ENCODE peak calls at places on chromosomes 1 and 21, in five cellular contexts. D is GM23338, Y is K562, O is GM12878, J is HepG2. L is an unnamed sample.

GRCh38 chr1:106986603-106987002 is 69.9 kb upstream of the PRMT6 start:
- DNase-seq in J (no peak), D (peak), O (no peak), Y (no peak), L (no peak)

GRCh38 chr1:232225336-232226131 is 404.4 kb downstream of the SIPA1L2 start:
- DNase-seq in O (no peak), D (peak), Y (no peak), J (no peak), L (no peak)

GRCh38 chr1:46595127-46595526 is 8.9 kb downstream of the MKNK1 start:
- DNase-seq in D (no peak), Y (peak), O (no peak), J (no peak), L (no peak)

GRCh38 chr1:203200059-203200553 is 13.6 kb upstream of the CHI3L1 start:
- DNase-seq in D (no peak), Y (no peak), O (no peak), J (peak), L (no peak)

GRCh38 chr21:45874716-45875415 is 106.7 kb upstream of the COL6A1 start:
- DNase-seq in D (no peak), Y (no peak), J (peak), O (no peak), L (no peak)

GRCh38 chr1:209076688-209077087 is 506.8 kb upstream of the CAMK1G start:
- DNase-seq in Y (no peak), O (no peak), J (no peak), D (peak), L (peak)

GRCh38 chr1:8822383-8823294 is 5.2 kb upstream of the RERE start:
- DNase-seq in D (no peak), O (no peak), J (peak), Y (peak), L (peak)

GRCh38 chr1:78840447-78841251 is 165.9 kb downstream of the ADGRL4 start:
- DNase-seq in D (peak), J (no peak), O (no peak), Y (peak), L (no peak)

GRCh38 chr1:25664800-25665199 is 48.2 kb downstream of the MAN1C1 start:
- DNase-seq in O (no peak), J (no peak), D (no peak), Y (no peak), L (no peak)

GRCh38 chr1:177701654-177702353 is 268.1 kb downstream of the SEC16B start:
- DNase-seq in D (no peak), J (no peak), Y (no peak), O (no peak), L (no peak)

GRCh38 chr1:210821615-210822014 is 312.3 kb downstream of the KCNH1 start:
- DNase-seq in J (no peak), Y (no peak), D (no peak), O (no peak), L (no peak)

GRCh38 chr21:35178812-35179211 is 129.7 kb upstream of the RUNX1 start:
- DNase-seq in Y (no peak), O (no peak), D (no peak), J (no peak), L (no peak)

GRCh38 chr1:178541829-178542553 is 29.1 kb downstream of the TEX35 start:
- DNase-seq in D (peak), O (no peak), Y (peak), J (peak), L (no peak)

GRCh38 chr21:28068455-28069358 is 924.0 kb downstream of the LTN1 start:
- DNase-seq in D (no peak), O (no peak), Y (no peak), J (no peak), L (no peak)

GRCh38 chr1:3429320-3429719 is 25.1 kb upstream of the ARHGEF16 start:
- DNase-seq in D (no peak), Y (no peak), O (no peak), J (no peak), L (no peak)

GRCh38 chr1:11311816-11312755 is 39.1 kb downstream of the UBIAD1 start:
- DNase-seq in J (no peak), Y (no peak), O (no peak), D (no peak), L (no peak)

GRCh38 chr1:39805385-39805784 is 16.7 kb upstream of the BMP8B start:
- DNase-seq in O (no peak), Y (no peak), D (no peak), J (no peak), L (no peak)

GRCh38 chr1:219900201-219900600 is 28.2 kb downstream of the SLC30A10 start:
- DNase-seq in O (no peak), Y (no peak), J (no peak), D (no peak), L (no peak)

GRCh38 chr21:42374457-42374856 is 8.1 kb upstream of the TFF1 start:
- DNase-seq in J (no peak), D (no peak), O (no peak), Y (no peak), L (no peak)

GRCh38 chr1:212119397-212119837 is 83.9 kb downstream of the DTL start:
- DNase-seq in Y (no peak), O (no peak), J (no peak), D (no peak), L (no peak)

GRCh38 chr1:90710579-90711536 is 6.2 kb downstream of the BARHL2 start:
- DNase-seq in D (peak), O (no peak), J (no peak), Y (no peak), L (no peak)

GRCh38 chr21:40534886-40535285 is 312.1 kb downstream of the DSCAM start:
- DNase-seq in J (no peak), O (no peak), D (no peak), Y (no peak), L (no peak)

GRCh38 chr1:156898151-156898550 is 4.6 kb downstream of the PEAR1 start:
- DNase-seq in D (peak), O (no peak), Y (no peak), J (peak), L (no peak)

GRCh38 chr1:39196244-39197215 is 8.0 kb upstream of the MACF1 start:
- DNase-seq in D (no peak), Y (peak), O (no peak), J (no peak), L (no peak)

GRCh38 chr1:152461544-152461943 is 47.5 kb upstream of the CRNN start:
- DNase-seq in J (peak), D (peak), O (no peak), Y (peak), L (peak)

GRCh38 chr1:219027161-219027673 is 146.5 kb upstream of the LYPLAL1 start:
- DNase-seq in Y (no peak), O (no peak), D (no peak), J (no peak), L (no peak)

GRCh38 chr1:218344814-218345672 is at the start of gene TGFB2:
- DNase-seq in Y (peak), O (no peak), D (peak), J (no peak), L (no peak)

GRCh38 chr21:38499296-38499695 is 1.0 kb upstream of the ERG start:
- DNase-seq in D (no peak), O (no peak), J (no peak), Y (no peak), L (no peak)

GRCh38 chr1:205928256-205928655 is 15.0 kb downstream of the SLC26A9 start:
- DNase-seq in J (no peak), O (no peak), Y (no peak), D (no peak), L (no peak)

DNA sequence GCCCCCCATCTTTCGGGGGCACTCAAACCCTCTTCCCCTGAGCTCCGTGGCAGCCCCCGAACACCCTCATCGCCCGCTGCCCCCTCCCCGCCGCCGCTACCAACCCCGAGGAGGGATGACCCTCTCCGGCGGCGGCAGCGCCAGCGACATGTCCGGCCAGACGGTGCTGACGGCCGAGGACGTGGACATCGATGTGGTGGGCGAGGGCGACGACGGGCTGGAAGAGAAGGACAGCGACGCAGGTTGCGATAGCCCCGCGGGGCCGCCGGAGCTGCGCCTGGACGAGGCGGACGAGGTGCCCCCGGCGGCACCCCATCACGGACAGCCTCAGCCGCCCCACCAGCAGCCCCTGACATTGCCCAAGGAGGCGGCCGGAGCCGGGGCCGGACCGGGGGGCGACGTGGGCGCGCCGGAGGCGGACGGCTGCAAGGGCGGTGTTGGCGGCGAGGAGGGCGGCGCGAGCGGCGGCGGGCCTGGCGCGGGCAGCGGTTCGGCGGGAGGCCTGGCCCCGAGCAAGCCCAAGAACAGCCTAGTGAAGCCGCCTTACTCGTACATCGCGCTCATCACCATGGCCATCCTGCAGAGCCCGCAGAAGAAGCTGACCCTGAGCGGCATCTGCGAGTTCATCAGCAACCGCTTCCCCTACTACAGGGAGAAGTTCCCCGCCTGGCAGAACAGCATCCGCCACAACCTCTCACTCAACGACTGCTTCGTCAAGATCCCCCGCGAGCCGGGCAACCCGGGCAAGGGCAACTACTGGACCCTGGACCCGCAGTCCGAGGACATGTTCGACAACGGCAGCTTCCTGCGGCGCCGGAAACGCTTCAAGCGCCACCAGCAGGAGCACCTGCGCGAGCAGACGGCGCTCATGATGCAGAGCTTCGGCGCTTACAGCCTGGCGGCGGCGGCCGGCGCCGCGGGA is 838 bp downstream of the FOXD3 start:
- DNase-seq in O (no peak), J (no peak), Y (peak), D (peak), L (no peak)
- TF ChIP-seq EZH2 in O (peak), J (no peak), Y (no peak), D (no peak), L (no peak)

DNA sequence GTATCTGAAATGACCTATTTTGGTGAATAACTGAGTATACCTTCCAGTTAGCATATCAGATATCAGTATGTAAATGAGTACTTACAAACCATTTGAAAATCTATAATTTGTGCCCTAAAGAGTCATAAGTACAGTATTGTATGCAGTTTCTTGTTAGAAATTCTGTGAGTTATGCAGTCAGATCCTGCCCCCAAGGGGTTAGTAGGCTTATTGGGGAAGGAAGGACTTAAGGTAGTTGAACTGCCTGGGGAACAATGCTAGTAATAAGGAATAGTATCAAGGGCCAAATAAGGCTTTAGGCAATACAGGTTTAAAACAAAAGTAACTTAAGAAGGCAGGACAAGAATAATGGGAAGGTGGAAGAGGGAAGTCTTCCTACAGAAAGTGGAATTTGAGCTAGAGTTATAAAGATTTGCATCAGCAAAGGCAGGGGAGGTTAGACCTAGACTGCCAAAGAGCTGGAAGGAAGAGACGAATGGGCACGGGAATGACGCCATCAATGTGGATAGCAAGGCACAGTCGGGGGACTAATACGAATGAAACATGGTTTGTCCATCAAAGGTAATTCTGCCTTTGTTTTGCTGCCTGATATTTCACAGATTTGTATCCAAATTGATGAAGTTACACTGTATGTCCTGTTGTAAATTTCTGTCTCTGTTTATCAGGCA is 182.9 kb upstream of the DPYD start:
- DNase-seq in D (peak), Y (no peak), J (no peak), O (no peak), L (no peak)
- TF ChIP-seq REST in D (no peak), Y (no peak), J (no peak), O (no peak), L (no peak)

DNA sequence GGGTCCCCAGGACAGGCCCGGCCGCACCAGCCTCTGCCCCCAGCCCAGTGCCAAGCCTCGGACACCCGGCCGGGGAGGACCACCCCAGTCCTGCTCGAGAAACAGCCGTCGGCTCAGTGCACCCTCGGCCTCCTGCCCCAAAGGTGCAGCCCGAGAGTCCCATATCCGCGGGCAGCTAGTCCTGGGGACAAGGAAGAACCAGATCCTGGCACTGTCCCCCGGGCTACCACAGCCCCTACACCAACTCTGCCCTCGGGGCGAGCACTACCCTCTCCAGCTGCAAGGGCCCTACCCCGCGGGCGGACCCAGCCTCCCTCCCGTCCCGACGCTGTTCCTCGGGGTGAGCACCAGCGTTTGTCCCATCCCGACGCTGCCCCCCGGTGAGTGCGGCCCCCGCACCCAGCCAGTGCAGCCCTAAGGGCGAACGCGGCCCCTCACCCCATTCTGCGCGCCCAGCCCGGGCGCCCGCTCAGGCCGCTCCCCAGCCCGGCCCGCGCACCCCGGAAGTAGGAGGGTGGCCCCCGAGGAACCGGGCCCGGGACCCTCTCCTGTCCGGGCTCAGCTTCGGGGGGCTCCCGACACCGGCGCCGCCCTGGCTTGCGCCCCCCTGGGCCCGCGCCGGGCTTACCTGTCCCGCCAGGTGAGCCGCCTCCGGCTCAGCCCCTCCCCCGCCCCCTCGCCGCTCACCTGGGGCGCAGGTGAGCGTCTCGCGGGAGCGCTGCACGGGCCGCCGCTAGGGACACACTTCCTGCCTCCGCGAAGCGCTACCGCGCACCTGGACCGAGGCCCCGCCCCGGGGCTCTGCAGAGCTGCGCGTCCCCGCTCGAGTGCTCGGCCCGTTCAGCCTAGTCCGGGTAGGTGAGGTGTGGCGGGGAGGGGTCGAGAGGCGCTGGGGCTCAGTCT is at the start of gene KDF1:
- DNase-seq in Y (peak), O (no peak), D (peak), J (no peak), L (peak)
- TF ChIP-seq EZH2 in Y (no peak), O (no peak), D (no peak), J (no peak), L (no peak)

DNA sequence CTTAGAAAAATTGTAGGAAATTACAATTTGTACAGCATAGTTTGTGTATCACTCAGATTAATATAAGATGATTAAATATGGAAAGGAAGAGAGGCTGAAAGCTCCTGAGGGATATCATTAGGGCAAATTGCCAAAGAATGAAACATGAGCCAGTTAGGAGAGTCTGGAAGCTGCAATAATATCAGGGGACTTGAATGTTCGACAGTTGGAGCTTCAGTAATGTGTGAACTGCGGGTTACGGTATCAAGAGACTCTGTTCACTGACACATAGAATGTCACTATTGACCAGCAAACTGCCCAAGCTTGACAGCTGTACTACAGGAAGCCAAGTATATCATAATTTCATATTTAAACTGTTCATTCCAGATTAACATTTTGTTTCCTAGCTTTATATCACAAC is 157.2 kb downstream of the DENND1B start:
- DNase-seq in J (peak), O (no peak), D (no peak), Y (no peak), L (no peak)
- TF ChIP-seq REST in J (no peak), O (no peak), D (no peak), Y (no peak), L (no peak)

GRCh38 chr1:180259431-180260338 is 29.6 kb downstream of the LHX4 start:
- DNase-seq in O (no peak), J (no peak), Y (no peak), D (no peak), L (no peak)
- TF ChIP-seq EZH2 in O (no peak), J (no peak), Y (no peak), D (no peak), L (no peak)

DNA sequence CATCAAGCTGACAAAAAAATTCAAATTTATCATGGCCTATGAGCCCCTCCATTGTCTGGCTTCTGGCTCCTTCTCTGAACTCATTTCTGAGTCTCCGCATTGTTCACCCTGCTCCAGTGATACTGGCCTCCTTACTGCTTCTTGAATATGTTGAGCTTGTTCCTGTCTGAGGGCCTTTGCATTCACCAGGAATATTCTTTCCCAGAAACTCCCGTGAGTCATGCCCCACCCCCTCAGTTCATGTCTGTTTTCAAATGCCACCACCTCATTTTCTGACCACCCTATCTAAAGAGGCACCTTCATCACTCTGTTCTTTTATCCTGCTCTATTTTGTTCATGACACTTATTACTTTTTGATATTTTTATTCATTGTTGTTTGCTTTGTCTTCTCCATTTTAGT is 140.5 kb upstream of the C1orf105 start:
- DNase-seq in Y (no peak), J (no peak), O (no peak), D (no peak), L (no peak)
- TF ChIP-seq REST in Y (no peak), J (no peak), O (no peak), D (no peak), L (no peak)

GRCh38 chr1:33338495-33339211 is 17.8 kb upstream of the A3GALT2 start:
- DNase-seq in Y (no peak), D (peak), J (peak), O (no peak), L (no peak)
- TF ChIP-seq EZH2 in Y (no peak), D (no peak), J (no peak), O (no peak), L (no peak)

GRCh38 chr1:173113015-173113741 is 62.4 kb upstream of the TNFSF18 start:
- DNase-seq in Y (no peak), D (no peak), O (no peak), J (no peak), L (peak)
- TF ChIP-seq REST in Y (no peak), D (no peak), O (no peak), J (no peak), L (no peak)

DNA sequence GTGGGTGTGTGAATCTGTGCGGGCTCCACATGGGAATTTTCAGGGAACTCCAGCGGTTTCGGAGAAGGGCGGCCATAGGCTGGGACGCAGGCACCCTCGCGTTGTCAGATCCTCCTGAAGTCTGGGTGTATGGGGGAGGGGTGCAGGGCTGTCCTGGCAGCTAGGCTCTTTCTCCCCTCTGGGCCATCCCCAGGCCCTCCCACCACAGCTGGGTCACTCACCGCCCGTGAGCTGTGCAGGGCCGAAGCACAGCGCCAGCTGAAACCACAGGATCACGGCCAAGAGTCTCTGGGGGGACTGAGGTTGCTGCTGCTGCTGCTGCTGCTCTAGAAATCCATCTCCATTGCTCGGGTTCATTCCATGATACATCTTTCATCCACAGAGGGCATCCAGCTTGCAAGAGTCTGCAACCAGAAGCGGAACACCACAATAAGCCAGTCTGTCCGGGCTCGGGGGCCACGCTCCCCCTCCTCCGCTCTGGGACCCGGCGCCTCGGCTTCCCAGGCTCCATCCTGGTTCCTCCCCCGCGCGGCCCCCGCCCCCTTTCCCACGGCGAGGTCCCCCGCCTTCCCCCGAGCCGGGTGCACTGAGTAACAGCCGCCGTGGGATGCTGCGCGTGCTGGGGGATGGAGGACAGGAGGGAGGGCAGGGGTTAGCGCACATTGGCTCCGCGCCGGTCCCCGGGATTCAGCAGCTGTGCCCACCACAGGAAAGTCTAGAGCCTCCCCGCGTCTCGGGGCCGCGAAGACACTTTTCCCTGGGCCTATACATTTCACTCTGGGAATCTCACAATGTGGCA is 720 bp downstream of the SUSD4 start:
- DNase-seq in Y (peak), D (peak), O (no peak), J (no peak), L (no peak)
- TF ChIP-seq EZH2 in Y (no peak), D (no peak), O (no peak), J (no peak), L (no peak)